ENCODE peak calls at places on chromosomes 13 and 19, in eight cellular contexts. R, I, C, U, L, O, V and B are unnamed samples.
A peak's percentile ranks its signal among the peaks of the same experiment; 100 is the strongest.

GRCh38 chr19:22600690-22601648 is 33.2 kb upstream of the ZNF492 start:
- DNase-seq in C (no peak), V (no peak), L (no peak), I (no peak), O (no peak), R (no peak), U (no peak), B (no peak)

GRCh38 chr19:54312436-54313362 is at the start of gene LILRA5:
- DNase-seq in I (no peak), O (no peak), U (no peak), C (no peak), L (no peak), R (no peak), V (no peak), B (no peak)

GRCh38 chr19:6717441-6717971 is 2.9 kb downstream of the C3 start:
- DNase-seq in L (no peak), O (no peak), U (no peak), V (no peak), I (no peak), C (no peak), R (no peak), B (no peak)

GRCh38 chr19:48473161-48473966 is 4.2 kb downstream of the CYTH2 start:
- DNase-seq in L (peak; percentile 13), C (no peak), U (no peak), V (no peak), I (no peak), R (no peak), O (no peak), B (no peak)

GRCh38 chr13:112733112-112733511 is 43.3 kb downstream of the ATP11A start:
- DNase-seq in U (no peak), I (no peak), V (no peak), O (peak; percentile 39), L (no peak), R (no peak), C (no peak), B (peak; percentile 25)

GRCh38 chr13:91368676-91369425 is 21.4 kb downstream of the MIR17HG start:
- DNase-seq in C (no peak), V (no peak), L (no peak), U (no peak), I (no peak), O (no peak), R (no peak), B (no peak)

GRCh38 chr19:53903055-53903680 is 5.9 kb upstream of the CACNG7 start:
- DNase-seq in L (no peak), O (no peak), C (no peak), U (no peak), R (peak; percentile 60), I (peak; percentile 61), V (no peak), B (no peak)

GRCh38 chr19:8488351-8488750 is 14.1 kb downstream of the PRAM1 start:
- DNase-seq in U (no peak), L (no peak), C (no peak), O (no peak), I (no peak), V (no peak), R (no peak), B (no peak)

GRCh38 chr19:4583961-4584669 is 24.6 kb upstream of the SEMA6B start:
- DNase-seq in C (no peak), U (no peak), O (no peak), R (no peak), L (peak; percentile 84), V (no peak), I (peak; percentile 93), B (no peak)

GRCh38 chr19:50430888-50431342 is 1.8 kb upstream of the MYBPC2 start:
- DNase-seq in O (no peak), L (no peak), C (no peak), R (no peak), U (no peak), V (no peak), I (no peak), B (no peak)

GRCh38 chr19:49421039-49421877 is 2.0 kb downstream of the PTH2 start:
- DNase-seq in U (peak; percentile 77), C (no peak), L (peak; percentile 87), I (peak; percentile 67), V (no peak), O (peak; percentile 60), R (peak; percentile 65), B (no peak)

GRCh38 chr13:23558675-23559536 is 11.3 kb upstream of the TNFRSF19 start:
- DNase-seq in R (no peak), L (no peak), U (peak; percentile 73), O (peak; percentile 87), C (peak; percentile 58), V (no peak), I (peak; percentile 13), B (peak; percentile 82)

GRCh38 chr19:45638930-45639729 is at the start of gene EML2:
- DNase-seq in L (peak; percentile 60), R (peak; percentile 48), I (peak; percentile 73), U (peak; percentile 67), V (peak; percentile 43), C (no peak), O (peak; percentile 13), B (peak; percentile 17)